ENCODE peak calls at places on chromosomes 3 and 15, in four cellular contexts. E is body of pancreas, C is WERI-Rb-1, B is sigmoid colon. G is an unnamed sample.

GRCh38 chr3:174308761-174309160 is 550.4 kb upstream of the NAALADL2 start:
- DNase-seq in E (no peak), C (no peak), B (no peak), G (no peak)

GRCh38 chr15:74350295-74351275 is 16.9 kb downstream of the CYP11A1 start:
- DNase-seq in E (no peak), C (no peak), B (no peak), G (no peak)

GRCh38 chr3:105828703-105829102 is 40.1 kb downstream of the CBLB start:
- DNase-seq in E (no peak), C (no peak), B (no peak), G (peak)

GRCh38 chr3:46713898-46714552 is 3.6 kb downstream of the PRSS50 start:
- DNase-seq in E (no peak), C (no peak), B (peak), G (no peak)

GRCh38 chr3:35439626-35440025 is 199.7 kb upstream of the ARPP21 start:
- DNase-seq in E (no peak), C (no peak), B (no peak), G (no peak)

GRCh38 chr3:12902181-12902999 is 61.0 kb upstream of the RPL32 start:
- DNase-seq in E (no peak), C (no peak), B (no peak), G (no peak)

GRCh38 chr3:46660003-46660402 is 33.5 kb downstream of the ALS2CL start:
- DNase-seq in E (no peak), C (no peak), B (no peak), G (no peak)

GRCh38 chr3:179681492-179682263 is 28.8 kb downstream of the USP13 start:
- DNase-seq in E (no peak), C (no peak), B (no peak), G (no peak)

GRCh38 chr15:27492021-27492621 is 521.1 kb downstream of the GABRG3 start:
- DNase-seq in E (no peak), C (no peak), B (no peak), G (no peak)

GRCh38 chr15:42401544-42402478 is 42.5 kb downstream of the CAPN3 start:
- DNase-seq in E (no peak), C (no peak), B (no peak), G (peak)

GRCh38 chr15:82805994-82806406 is at the start of gene FSD2:
- DNase-seq in E (no peak), C (no peak), B (no peak), G (no peak)

GRCh38 chr3:140715035-140715434 is 37.2 kb downstream of the TRIM42 start:
- DNase-seq in E (no peak), C (peak), B (no peak), G (no peak)

GRCh38 chr3:190458040-190458439 is 8.3 kb upstream of the TMEM207 start:
- DNase-seq in E (no peak), C (no peak), B (no peak), G (no peak)

GRCh38 chr15:28900041-28900891 is 14.5 kb downstream of the APBA2 start:
- DNase-seq in E (no peak), C (no peak), B (no peak), G (no peak)

GRCh38 chr15:77974098-77974414 is 103.5 kb downstream of the TBC1D2B start:
- DNase-seq in E (peak), C (no peak), B (peak), G (no peak)

GRCh38 chr3:72960812-72961518 is 35.6 kb upstream of the PPP4R2 start:
- DNase-seq in E (peak), C (no peak), B (no peak), G (no peak)

GRCh38 chr3:124351430-124352142 is 359.7 kb upstream of the ROPN1 start:
- DNase-seq in E (peak), C (peak), B (no peak), G (no peak)

GRCh38 chr3:13621381-13622221 is 72.7 kb downstream of the FBLN2 start:
- DNase-seq in E (no peak), C (no peak), B (no peak), G (peak)

GRCh38 chr3:23761440-23761896 is 44.3 kb upstream of the UBE2E1 start:
- DNase-seq in E (no peak), C (peak), B (no peak), G (no peak)

GRCh38 chr3:14345496-14346150 is 56.8 kb upstream of the SLC6A6 start:
- DNase-seq in E (no peak), C (no peak), B (no peak), G (no peak)

GRCh38 chr3:107598926-107599754 is 76.4 kb downstream of the BBX start:
- DNase-seq in E (peak), C (peak), B (peak), G (peak)

GRCh38 chr15:88839961-88840360 is 36.7 kb downstream of the ACAN start:
- DNase-seq in E (no peak), C (no peak), B (no peak), G (no peak)

GRCh38 chr3:173397161-173398110 is at the start of gene NLGN1:
- DNase-seq in E (peak), C (peak), B (peak), G (no peak)

GRCh38 chr3:171358171-171358890 is 101.9 kb downstream of the TNIK start:
- DNase-seq in E (no peak), C (no peak), B (no peak), G (no peak)

GRCh38 chr15:41904487-41905359 is 10.9 kb upstream of the SPTBN5 start:
- DNase-seq in E (peak), C (peak), B (peak), G (peak)

GRCh38 chr3:21117397-21117796 is 633.6 kb downstream of the ZNF385D start:
- DNase-seq in E (no peak), C (no peak), B (no peak), G (no peak)

GRCh38 chr3:149576071-149576564 is 81.7 kb downstream of the WWTR1 start:
- DNase-seq in E (peak), C (no peak), B (no peak), G (no peak)

GRCh38 chr3:32913790-32914446 is 37.5 kb upstream of the CCR4 start:
- DNase-seq in E (no peak), C (no peak), B (peak), G (no peak)

GRCh38 chr15:41861736-41862356 is 23.2 kb downstream of the PLA2G4B start:
- DNase-seq in E (no peak), C (no peak), B (no peak), G (no peak)

GRCh38 chr3:47605646-47606045 is 27.0 kb upstream of the CSPG5 start:
- DNase-seq in E (no peak), C (no peak), B (no peak), G (no peak)

GRCh38 chr15:24848050-24848449 is 106.7 kb upstream of the SNRPN start:
- DNase-seq in E (peak), C (peak), B (peak), G (no peak)

GRCh38 chr15:91882858-91883586 is 29.5 kb downstream of the SLCO3A1 start:
- DNase-seq in E (no peak), C (no peak), B (no peak), G (no peak)

GRCh38 chr3:46909535-46910161 is 32.1 kb downstream of the PTH1R start:
- DNase-seq in E (peak), C (peak), B (peak), G (peak)

GRCh38 chr15:51377038-51377761 is 35.7 kb downstream of the GLDN start:
- DNase-seq in E (no peak), C (no peak), B (no peak), G (no peak)

GRCh38 chr15:66803182-66803729 is 101.2 kb downstream of the SMAD6 start:
- DNase-seq in E (peak), C (no peak), B (peak), G (no peak)

G was measured in CD8-positive, alpha-beta memory T cell.